ENCODE peak calls at places on chromosomes 5 and 9, in nine cellular contexts. One of them, this sample, is unnamed.

GRCh38 chr9:20640331-20641187 is 18.3 kb upstream of the MLLT3 start:
- DNase-seq in GDM1: no peak
- DNase-seq in stimulated activated CD4-positive, alpha-beta T cell treated with anti-CD3 and anti-CD28 coated beads, Interleukin-4, amount 100 ng/mL, for 1 hour: peak
- DNase-seq in NCI-H1436: peak
- DNase-seq in right atrium auricular region: no peak
- DNase-seq in T-helper 1 cell: peak
- DNase-seq in stimulated activated CD8-positive, alpha-beta memory T cell treated with anti-CD3 and anti-CD28 coated beads, Interleukin-15, amount 100 ng/mL, for 24 hours: peak
- DNase-seq in astrocyte of the spinal cord: peak
- DNase-seq in skeletal muscle cell: peak
- DNase-seq in this sample: no peak

GRCh38 chr9:114513952-114514267 is 8.6 kb upstream of the WHRN start:
- DNase-seq in skeletal muscle cell: no peak
- DNase-seq in stimulated activated CD8-positive, alpha-beta memory T cell treated with anti-CD3 and anti-CD28 coated beads, Interleukin-15, amount 100 ng/mL, for 24 hours: no peak
- DNase-seq in NCI-H1436: no peak
- DNase-seq in astrocyte of the spinal cord: no peak
- DNase-seq in T-helper 1 cell: no peak
- DNase-seq in GDM1: no peak
- DNase-seq in right atrium auricular region: no peak
- DNase-seq in stimulated activated CD4-positive, alpha-beta T cell treated with anti-CD3 and anti-CD28 coated beads, Interleukin-4, amount 100 ng/mL, for 1 hour: no peak
- DNase-seq in this sample: no peak

GRCh38 chr9:3647652-3648051 is 121.9 kb upstream of the RFX3 start:
- DNase-seq in NCI-H1436: no peak
- DNase-seq in stimulated activated CD8-positive, alpha-beta memory T cell treated with anti-CD3 and anti-CD28 coated beads, Interleukin-15, amount 100 ng/mL, for 24 hours: no peak
- DNase-seq in stimulated activated CD4-positive, alpha-beta T cell treated with anti-CD3 and anti-CD28 coated beads, Interleukin-4, amount 100 ng/mL, for 1 hour: no peak
- DNase-seq in right atrium auricular region: no peak
- DNase-seq in T-helper 1 cell: no peak
- DNase-seq in GDM1: no peak
- DNase-seq in skeletal muscle cell: no peak
- DNase-seq in astrocyte of the spinal cord: no peak
- DNase-seq in this sample: no peak

GRCh38 chr9:116087246-116087645 is 66.3 kb upstream of the PAPPA start:
- DNase-seq in stimulated activated CD4-positive, alpha-beta T cell treated with anti-CD3 and anti-CD28 coated beads, Interleukin-4, amount 100 ng/mL, for 1 hour: no peak
- DNase-seq in stimulated activated CD8-positive, alpha-beta memory T cell treated with anti-CD3 and anti-CD28 coated beads, Interleukin-15, amount 100 ng/mL, for 24 hours: no peak
- DNase-seq in NCI-H1436: no peak
- DNase-seq in skeletal muscle cell: peak
- DNase-seq in T-helper 1 cell: no peak
- DNase-seq in right atrium auricular region: peak
- DNase-seq in astrocyte of the spinal cord: peak
- DNase-seq in GDM1: no peak
- DNase-seq in this sample: no peak

GRCh38 chr9:100216178-100216787 is 117.2 kb downstream of the INVS start:
- DNase-seq in NCI-H1436: no peak
- DNase-seq in right atrium auricular region: peak
- DNase-seq in GDM1: peak
- DNase-seq in stimulated activated CD4-positive, alpha-beta T cell treated with anti-CD3 and anti-CD28 coated beads, Interleukin-4, amount 100 ng/mL, for 1 hour: peak
- DNase-seq in skeletal muscle cell: no peak
- DNase-seq in stimulated activated CD8-positive, alpha-beta memory T cell treated with anti-CD3 and anti-CD28 coated beads, Interleukin-15, amount 100 ng/mL, for 24 hours: peak
- DNase-seq in astrocyte of the spinal cord: peak
- DNase-seq in T-helper 1 cell: peak
- DNase-seq in this sample: peak

GRCh38 chr5:54996476-54996875 is 11.1 kb upstream of the ESM1 start:
- DNase-seq in T-helper 1 cell: no peak
- DNase-seq in right atrium auricular region: no peak
- DNase-seq in stimulated activated CD8-positive, alpha-beta memory T cell treated with anti-CD3 and anti-CD28 coated beads, Interleukin-15, amount 100 ng/mL, for 24 hours: no peak
- DNase-seq in astrocyte of the spinal cord: peak
- DNase-seq in skeletal muscle cell: no peak
- DNase-seq in GDM1: no peak
- DNase-seq in stimulated activated CD4-positive, alpha-beta T cell treated with anti-CD3 and anti-CD28 coated beads, Interleukin-4, amount 100 ng/mL, for 1 hour: no peak
- DNase-seq in NCI-H1436: no peak
- DNase-seq in this sample: no peak

GRCh38 chr5:28226407-28226806 is 1188.0 kb upstream of the CDH9 start:
- DNase-seq in skeletal muscle cell: no peak
- DNase-seq in T-helper 1 cell: no peak
- DNase-seq in GDM1: no peak
- DNase-seq in astrocyte of the spinal cord: no peak
- DNase-seq in right atrium auricular region: no peak
- DNase-seq in stimulated activated CD4-positive, alpha-beta T cell treated with anti-CD3 and anti-CD28 coated beads, Interleukin-4, amount 100 ng/mL, for 1 hour: no peak
- DNase-seq in NCI-H1436: no peak
- DNase-seq in stimulated activated CD8-positive, alpha-beta memory T cell treated with anti-CD3 and anti-CD28 coated beads, Interleukin-15, amount 100 ng/mL, for 24 hours: no peak
- DNase-seq in this sample: no peak

GRCh38 chr9:108235599-108235998 is 620.2 kb downstream of the ACTL7B start:
- DNase-seq in T-helper 1 cell: no peak
- DNase-seq in stimulated activated CD4-positive, alpha-beta T cell treated with anti-CD3 and anti-CD28 coated beads, Interleukin-4, amount 100 ng/mL, for 1 hour: no peak
- DNase-seq in stimulated activated CD8-positive, alpha-beta memory T cell treated with anti-CD3 and anti-CD28 coated beads, Interleukin-15, amount 100 ng/mL, for 24 hours: no peak
- DNase-seq in right atrium auricular region: no peak
- DNase-seq in skeletal muscle cell: no peak
- DNase-seq in GDM1: no peak
- DNase-seq in astrocyte of the spinal cord: no peak
- DNase-seq in NCI-H1436: no peak
- DNase-seq in this sample: no peak

This sample was measured in fibroblast of the conjunctiva.